ENCODE peak calls at places on chromosomes 3 and 15, in six cellular contexts. W, A, L, O, Z and Q are unnamed samples.
A peak's percentile ranks its signal among the peaks of the same experiment; 100 is the strongest.

GRCh38 chr3:10224794-10225660 is 23.2 kb upstream of the TATDN2 start:
- DNase-seq in Z (peak; percentile 87), O (peak; percentile 93), W (peak; percentile 82), A (peak; percentile 89), L (peak; percentile 86), Q (peak; percentile 0)

GRCh38 chr3:46400000-46400734 is 6.7 kb downstream of the CCR5AS start:
- DNase-seq in Z (no peak), L (no peak), A (no peak), W (no peak), O (no peak), Q (no peak)

GRCh38 chr3:111745786-111746185 is 113.3 kb upstream of the PHLDB2 start:
- DNase-seq in W (no peak), O (no peak), Z (no peak), A (no peak), L (no peak), Q (no peak)

GRCh38 chr3:183924956-183925355 is 40.3 kb upstream of the PARL start:
- DNase-seq in A (no peak), Z (no peak), L (no peak), W (no peak), O (no peak), Q (no peak)

GRCh38 chr3:185322111-185322510 is 40.8 kb upstream of the MAP3K13 start:
- DNase-seq in A (no peak), L (no peak), W (no peak), O (no peak), Z (no peak), Q (no peak)

GRCh38 chr3:194521514-194522260 is 34.9 kb upstream of the ATP13A3 start:
- DNase-seq in Z (no peak), W (no peak), O (peak; percentile 46), A (no peak), L (no peak), Q (no peak)

GRCh38 chr15:73926191-73927002 is at the start of gene LOXL1:
- DNase-seq in Z (no peak), L (no peak), O (peak; percentile 88), W (peak; percentile 59), A (peak; percentile 19), Q (peak; percentile 18)

GRCh38 chr3:12187448-12188327 is 29.0 kb upstream of the TIMP4 start:
- DNase-seq in O (peak; percentile 59), A (no peak), W (no peak), L (peak; percentile 29), Z (peak; percentile 94), Q (no peak)

GRCh38 chr15:96783746-96784145 is 453.2 kb downstream of the NR2F2 start:
- DNase-seq in A (no peak), W (no peak), O (no peak), L (no peak), Z (no peak), Q (no peak)

GRCh38 chr15:38252481-38253311 is at the start of gene SPRED1:
- DNase-seq in O (peak; percentile 67), L (peak; percentile 52), A (peak; percentile 54), W (peak; percentile 67), Z (peak; percentile 44), Q (no peak)

GRCh38 chr15:23035964-23036566 is 3.3 kb downstream of the TUBGCP5 start:
- DNase-seq in W (peak; percentile 29), O (peak; percentile 65), A (peak; percentile 10), Z (peak; percentile 78), L (peak; percentile 49), Q (no peak)